ENCODE peak calls at places on chromosome 9, in ten cellular contexts. One of them, this sample, is unnamed.

GRCh38 chr9:5442400-5443011 is 4.8 kb upstream of the PLGRKT start:
- DNase-seq in GM13976: no peak
- DNase-seq in AG09309: peak; percentile 27
- DNase-seq in neural progenitor cell: peak; percentile 63
- DNase-seq in brain microvascular endothelial cell: peak; percentile 41
- DNase-seq in IMR-90: peak; percentile 66
- DNase-seq in epithelial cell of proximal tubule: no peak
- DNase-seq in PC-3: peak; percentile 67
- DNase-seq in foreskin keratinocyte: no peak
- DNase-seq in CD4-positive, alpha-beta T cell: no peak
- DNase-seq in this sample: peak; percentile 43

GRCh38 chr9:133463234-133463863 is 3.6 kb downstream of the CACFD1 start:
- DNase-seq in GM13976: no peak
- DNase-seq in AG09309: no peak
- DNase-seq in neural progenitor cell: peak; percentile 28
- DNase-seq in brain microvascular endothelial cell: no peak
- DNase-seq in IMR-90: no peak
- DNase-seq in epithelial cell of proximal tubule: no peak
- DNase-seq in PC-3: no peak
- DNase-seq in foreskin keratinocyte: no peak
- DNase-seq in CD4-positive, alpha-beta T cell: no peak
- DNase-seq in this sample: no peak

GRCh38 chr9:113302792-113303418 is at the start of gene RNF183:
- DNase-seq in GM13976: no peak
- DNase-seq in AG09309: no peak
- DNase-seq in neural progenitor cell: peak; percentile 61
- DNase-seq in brain microvascular endothelial cell: no peak
- DNase-seq in IMR-90: no peak
- DNase-seq in epithelial cell of proximal tubule: peak; percentile 55
- DNase-seq in PC-3: no peak
- DNase-seq in foreskin keratinocyte: no peak
- DNase-seq in CD4-positive, alpha-beta T cell: no peak
- DNase-seq in this sample: no peak

GRCh38 chr9:33025572-33026347 is 687 bp downstream of the DNAJA1 start:
- DNase-seq in GM13976: peak; percentile 81
- DNase-seq in AG09309: no peak
- DNase-seq in neural progenitor cell: peak; percentile 87
- DNase-seq in brain microvascular endothelial cell: peak; percentile 24
- DNase-seq in IMR-90: peak; percentile 32
- DNase-seq in epithelial cell of proximal tubule: no peak
- DNase-seq in PC-3: peak; percentile 46
- DNase-seq in foreskin keratinocyte: no peak
- DNase-seq in CD4-positive, alpha-beta T cell: peak; percentile 58
- DNase-seq in this sample: peak; percentile 81

GRCh38 chr9:117188394-117188793 is 226.5 kb downstream of the ASTN2 start:
- DNase-seq in GM13976: no peak
- DNase-seq in AG09309: no peak
- DNase-seq in neural progenitor cell: no peak
- DNase-seq in brain microvascular endothelial cell: no peak
- DNase-seq in IMR-90: no peak
- DNase-seq in epithelial cell of proximal tubule: no peak
- DNase-seq in PC-3: no peak
- DNase-seq in foreskin keratinocyte: no peak
- DNase-seq in CD4-positive, alpha-beta T cell: no peak
- DNase-seq in this sample: no peak

GRCh38 chr9:21810388-21810787 is 8.0 kb downstream of the MTAP start:
- DNase-seq in GM13976: no peak
- DNase-seq in AG09309: no peak
- DNase-seq in neural progenitor cell: no peak
- DNase-seq in brain microvascular endothelial cell: no peak
- DNase-seq in IMR-90: peak; percentile 49
- DNase-seq in epithelial cell of proximal tubule: no peak
- DNase-seq in PC-3: no peak
- DNase-seq in foreskin keratinocyte: peak; percentile 69
- DNase-seq in CD4-positive, alpha-beta T cell: no peak
- DNase-seq in this sample: no peak

GRCh38 chr9:98288876-98289275 is 33.4 kb upstream of the TBC1D2 start:
- DNase-seq in GM13976: no peak
- DNase-seq in AG09309: no peak
- DNase-seq in neural progenitor cell: no peak
- DNase-seq in brain microvascular endothelial cell: no peak
- DNase-seq in IMR-90: no peak
- DNase-seq in epithelial cell of proximal tubule: no peak
- DNase-seq in PC-3: no peak
- DNase-seq in foreskin keratinocyte: no peak
- DNase-seq in CD4-positive, alpha-beta T cell: no peak
- DNase-seq in this sample: no peak

GRCh38 chr9:87766697-87767096 is 40.8 kb downstream of the CTSL start:
- DNase-seq in GM13976: no peak
- DNase-seq in AG09309: no peak
- DNase-seq in neural progenitor cell: no peak
- DNase-seq in brain microvascular endothelial cell: no peak
- DNase-seq in IMR-90: no peak
- DNase-seq in epithelial cell of proximal tubule: no peak
- DNase-seq in PC-3: peak; percentile 92
- DNase-seq in foreskin keratinocyte: peak; percentile 85
- DNase-seq in CD4-positive, alpha-beta T cell: no peak
- DNase-seq in this sample: no peak

GRCh38 chr9:84647699-84648098 is 21.8 kb upstream of the NTRK2 start:
- DNase-seq in GM13976: no peak
- DNase-seq in AG09309: no peak
- DNase-seq in neural progenitor cell: no peak
- DNase-seq in brain microvascular endothelial cell: no peak
- DNase-seq in IMR-90: no peak
- DNase-seq in epithelial cell of proximal tubule: no peak
- DNase-seq in PC-3: no peak
- DNase-seq in foreskin keratinocyte: no peak
- DNase-seq in CD4-positive, alpha-beta T cell: no peak
- DNase-seq in this sample: no peak

DNA sequence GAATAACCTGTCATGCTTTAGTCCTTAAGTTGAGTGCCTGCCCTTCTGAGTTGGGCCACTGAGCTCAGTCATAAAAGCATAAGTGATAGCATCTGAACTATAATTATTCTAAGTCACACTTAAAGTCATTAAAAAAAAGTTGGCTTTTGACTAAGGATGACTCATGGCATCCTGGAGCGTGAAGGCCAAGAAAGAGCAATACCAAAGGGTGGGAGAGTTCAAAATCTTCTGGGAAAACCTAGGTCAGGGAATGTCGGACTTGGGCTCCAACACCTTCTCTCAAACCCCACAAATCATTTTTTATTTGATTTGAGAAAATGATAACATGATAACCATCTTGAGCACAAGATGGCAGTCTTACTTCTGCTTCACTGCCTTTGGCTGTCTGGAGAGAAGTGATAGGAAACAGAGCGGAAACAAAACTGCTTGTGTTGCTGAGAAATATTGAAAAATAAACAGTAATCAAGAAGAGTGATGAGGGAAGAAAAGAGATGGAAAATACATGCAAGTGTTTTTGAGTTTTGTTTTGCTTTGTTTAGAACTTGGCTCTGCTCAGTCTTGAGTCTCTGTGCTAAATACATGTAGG is 16.9 kb upstream of the NTRK2 start:
- DNase-seq in GM13976: no peak
- DNase-seq in AG09309: no peak
- DNase-seq in neural progenitor cell: no peak
- DNase-seq in brain microvascular endothelial cell: no peak
- DNase-seq in IMR-90: no peak
- DNase-seq in epithelial cell of proximal tubule: peak; percentile 54
- DNase-seq in PC-3: no peak
- DNase-seq in foreskin keratinocyte: no peak
- DNase-seq in CD4-positive, alpha-beta T cell: no peak
- DNase-seq in this sample: no peak
- TF ChIP-seq CTCF in GM13976: no peak
- TF ChIP-seq CTCF in AG09309: no peak
- TF ChIP-seq CTCF in neural progenitor cell: no peak
- TF ChIP-seq CTCF in brain microvascular endothelial cell: peak; percentile 12
- TF ChIP-seq CTCF in IMR-90: no peak
- TF ChIP-seq CTCF in epithelial cell of proximal tubule: no peak
- TF ChIP-seq CTCF in PC-3: no peak
- TF ChIP-seq CTCF in foreskin keratinocyte: peak; percentile 29
- TF ChIP-seq CTCF in CD4-positive, alpha-beta T cell: no peak
- TF ChIP-seq CTCF in this sample: no peak

GRCh38 chr9:124480621-124480981 is 26.6 kb downstream of the NR5A1 start:
- DNase-seq in GM13976: peak; percentile 86
- DNase-seq in AG09309: no peak
- DNase-seq in neural progenitor cell: peak; percentile 83
- DNase-seq in brain microvascular endothelial cell: no peak
- DNase-seq in IMR-90: peak; percentile 4
- DNase-seq in epithelial cell of proximal tubule: no peak
- DNase-seq in PC-3: peak; percentile 22
- DNase-seq in foreskin keratinocyte: no peak
- DNase-seq in CD4-positive, alpha-beta T cell: no peak
- DNase-seq in this sample: peak; percentile 30
- TF ChIP-seq CTCF in GM13976: peak; percentile 45
- TF ChIP-seq CTCF in AG09309: peak; percentile 50
- TF ChIP-seq CTCF in neural progenitor cell: peak; percentile 66
- TF ChIP-seq CTCF in brain microvascular endothelial cell: peak; percentile 69
- TF ChIP-seq CTCF in IMR-90: peak; percentile 38
- TF ChIP-seq CTCF in epithelial cell of proximal tubule: peak; percentile 53
- TF ChIP-seq CTCF in PC-3: peak; percentile 58
- TF ChIP-seq CTCF in foreskin keratinocyte: peak; percentile 70
- TF ChIP-seq CTCF in CD4-positive, alpha-beta T cell: no peak
- TF ChIP-seq CTCF in this sample: peak; percentile 23

GRCh38 chr9:127855522-127855921 is 1.1 kb upstream of the ENG start:
- DNase-seq in GM13976: no peak
- DNase-seq in AG09309: no peak
- DNase-seq in neural progenitor cell: no peak
- DNase-seq in brain microvascular endothelial cell: no peak
- DNase-seq in IMR-90: no peak
- DNase-seq in epithelial cell of proximal tubule: no peak
- DNase-seq in PC-3: no peak
- DNase-seq in foreskin keratinocyte: no peak
- DNase-seq in CD4-positive, alpha-beta T cell: no peak
- DNase-seq in this sample: no peak

GRCh38 chr9:127853312-127854168 is 918 bp downstream of the ENG start:
- DNase-seq in GM13976: no peak
- DNase-seq in AG09309: no peak
- DNase-seq in neural progenitor cell: no peak
- DNase-seq in brain microvascular endothelial cell: no peak
- DNase-seq in IMR-90: no peak
- DNase-seq in epithelial cell of proximal tubule: no peak
- DNase-seq in PC-3: no peak
- DNase-seq in foreskin keratinocyte: no peak
- DNase-seq in CD4-positive, alpha-beta T cell: no peak
- DNase-seq in this sample: no peak

GRCh38 chr9:127852829-127853228 is 1.6 kb downstream of the ENG start:
- DNase-seq in GM13976: no peak
- DNase-seq in AG09309: no peak
- DNase-seq in neural progenitor cell: no peak
- DNase-seq in brain microvascular endothelial cell: no peak
- DNase-seq in IMR-90: no peak
- DNase-seq in epithelial cell of proximal tubule: no peak
- DNase-seq in PC-3: no peak
- DNase-seq in foreskin keratinocyte: no peak
- DNase-seq in CD4-positive, alpha-beta T cell: no peak
- DNase-seq in this sample: no peak

GRCh38 chr9:127856094-127856740 is 1.8 kb upstream of the ENG start:
- DNase-seq in GM13976: no peak
- DNase-seq in AG09309: no peak
- DNase-seq in neural progenitor cell: no peak
- DNase-seq in brain microvascular endothelial cell: no peak
- DNase-seq in IMR-90: no peak
- DNase-seq in epithelial cell of proximal tubule: no peak
- DNase-seq in PC-3: no peak
- DNase-seq in foreskin keratinocyte: no peak
- DNase-seq in CD4-positive, alpha-beta T cell: no peak
- DNase-seq in this sample: no peak

GRCh38 chr9:127854169-127854833 is at the start of gene ENG:
- DNase-seq in GM13976: no peak
- DNase-seq in AG09309: no peak
- DNase-seq in neural progenitor cell: no peak
- DNase-seq in brain microvascular endothelial cell: peak; percentile 44
- DNase-seq in IMR-90: peak; percentile 59
- DNase-seq in epithelial cell of proximal tubule: no peak
- DNase-seq in PC-3: no peak
- DNase-seq in foreskin keratinocyte: no peak
- DNase-seq in CD4-positive, alpha-beta T cell: no peak
- DNase-seq in this sample: peak; percentile 38
- TF ChIP-seq CTCF in GM13976: no peak
- TF ChIP-seq CTCF in AG09309: peak; percentile 18
- TF ChIP-seq CTCF in neural progenitor cell: no peak
- TF ChIP-seq CTCF in brain microvascular endothelial cell: peak; percentile 39
- TF ChIP-seq CTCF in IMR-90: peak; percentile 31
- TF ChIP-seq CTCF in epithelial cell of proximal tubule: no peak
- TF ChIP-seq CTCF in PC-3: no peak
- TF ChIP-seq CTCF in foreskin keratinocyte: no peak
- TF ChIP-seq CTCF in CD4-positive, alpha-beta T cell: no peak
- TF ChIP-seq CTCF in this sample: no peak

GRCh38 chr9:137913771-137914767 is 36.5 kb downstream of the CACNA1B start:
- DNase-seq in GM13976: no peak
- DNase-seq in AG09309: no peak
- DNase-seq in neural progenitor cell: no peak
- DNase-seq in brain microvascular endothelial cell: no peak
- DNase-seq in IMR-90: no peak
- DNase-seq in epithelial cell of proximal tubule: no peak
- DNase-seq in PC-3: no peak
- DNase-seq in foreskin keratinocyte: no peak
- DNase-seq in CD4-positive, alpha-beta T cell: no peak
- DNase-seq in this sample: no peak
- TF ChIP-seq CTCF in GM13976: no peak
- TF ChIP-seq CTCF in AG09309: no peak
- TF ChIP-seq CTCF in neural progenitor cell: no peak
- TF ChIP-seq CTCF in brain microvascular endothelial cell: no peak
- TF ChIP-seq CTCF in IMR-90: no peak
- TF ChIP-seq CTCF in epithelial cell of proximal tubule: no peak
- TF ChIP-seq CTCF in PC-3: no peak
- TF ChIP-seq CTCF in foreskin keratinocyte: no peak
- TF ChIP-seq CTCF in CD4-positive, alpha-beta T cell: no peak
- TF ChIP-seq CTCF in this sample: no peak

DNA sequence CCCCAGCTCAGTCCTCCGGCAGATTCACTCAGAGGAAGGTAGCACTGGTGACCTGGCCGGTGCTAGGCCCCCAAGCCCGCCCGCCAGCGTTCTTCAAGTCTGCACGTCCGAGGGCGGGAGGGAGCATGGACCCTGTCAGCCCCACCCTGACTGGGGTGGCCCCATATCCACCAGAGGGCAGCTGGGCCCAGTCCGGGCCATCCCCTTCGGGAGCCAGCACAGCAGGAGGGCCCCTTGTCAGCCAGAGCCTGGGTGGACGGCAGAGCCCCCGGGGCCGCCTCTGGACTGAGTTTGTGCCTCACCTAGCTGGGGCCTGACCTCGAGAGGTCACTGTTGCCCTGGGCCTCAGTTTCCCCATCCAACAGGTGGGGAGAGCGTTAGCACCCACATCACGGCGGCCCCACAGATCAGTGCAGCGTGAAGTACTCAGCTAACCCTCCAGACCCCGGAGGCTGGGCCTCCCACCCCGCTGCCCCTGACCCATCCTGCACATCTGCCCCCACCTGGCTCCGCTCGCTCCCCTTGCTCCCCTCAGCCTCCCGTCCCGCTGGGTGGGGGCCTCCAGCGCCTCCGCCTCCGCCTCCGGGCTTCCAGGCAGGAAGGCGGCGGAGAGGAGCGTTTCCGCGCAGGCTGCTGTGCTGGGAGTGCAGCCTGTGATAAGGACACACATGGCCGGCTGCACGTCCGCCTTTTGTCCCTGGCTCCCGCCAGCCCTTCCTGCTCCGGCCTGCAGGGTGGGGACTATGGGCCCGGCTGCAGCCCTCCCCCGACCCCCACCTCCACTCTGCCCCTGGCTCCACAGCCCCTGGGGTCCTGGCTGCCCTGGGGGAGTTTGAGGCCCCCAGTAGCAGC is 16.6 kb upstream of the EGFL7 start:
- DNase-seq in GM13976: no peak
- DNase-seq in AG09309: no peak
- DNase-seq in neural progenitor cell: peak; percentile 74
- DNase-seq in brain microvascular endothelial cell: no peak
- DNase-seq in IMR-90: no peak
- DNase-seq in epithelial cell of proximal tubule: no peak
- DNase-seq in PC-3: no peak
- DNase-seq in foreskin keratinocyte: no peak
- DNase-seq in CD4-positive, alpha-beta T cell: no peak
- DNase-seq in this sample: no peak
- TF ChIP-seq CTCF in GM13976: no peak
- TF ChIP-seq CTCF in AG09309: no peak
- TF ChIP-seq CTCF in neural progenitor cell: peak; percentile 16
- TF ChIP-seq CTCF in brain microvascular endothelial cell: no peak
- TF ChIP-seq CTCF in IMR-90: no peak
- TF ChIP-seq CTCF in epithelial cell of proximal tubule: peak; percentile 5
- TF ChIP-seq CTCF in PC-3: no peak
- TF ChIP-seq CTCF in foreskin keratinocyte: no peak
- TF ChIP-seq CTCF in CD4-positive, alpha-beta T cell: no peak
- TF ChIP-seq CTCF in this sample: no peak